ENCODE peak calls at places on chromosomes 6 and 20, in six cellular contexts. G is B cell; R is foreskin keratinocyte; W is RWPE2; O is CD4-positive, alpha-beta T cell; A is PC-3. U is an unnamed sample.

GRCh38 chr20:37364927-37365272 is 19.0 kb downstream of the SRC start:
- ATAC-seq in O (no peak), W (peak), R (no peak), G (no peak), A (peak), U (no peak)

GRCh38 chr6:6713660-6714446 is 125.3 kb downstream of the LY86 start:
- ATAC-seq in W (no peak), R (no peak), A (no peak), G (no peak), O (no peak), U (peak)

GRCh38 chr6:136921521-136921935 is 573 bp upstream of the SLC35D3 start:
- ATAC-seq in G (peak), W (peak), A (peak), O (no peak), R (peak), U (no peak)

GRCh38 chr20:62227591-62227976 is 7.5 kb upstream of the HRH3 start:
- ATAC-seq in G (no peak), O (no peak), A (peak), W (peak), R (no peak), U (no peak)

GRCh38 chr6:134175532-134176282 is 123.3 kb upstream of the SLC2A12 start:
- ATAC-seq in O (no peak), R (peak), G (no peak), A (peak), W (peak), U (peak)

GRCh38 chr6:98634569-98634968 is 199.8 kb upstream of the POU3F2 start:
- ATAC-seq in R (no peak), O (no peak), A (no peak), G (no peak), W (peak), U (no peak)

GRCh38 chr6:17931227-17931626 is 56.2 kb downstream of the KIF13A start:
- ATAC-seq in W (no peak), O (no peak), A (no peak), G (no peak), R (no peak), U (no peak)

GRCh38 chr6:139029470-139030210 is 1.1 kb downstream of the ABRACL start:
- ATAC-seq in W (peak), R (peak), A (peak), G (peak), O (peak), U (peak)

GRCh38 chr6:90095145-90095544 is 200.9 kb downstream of the GJA10 start:
- ATAC-seq in G (no peak), R (no peak), A (no peak), W (no peak), O (peak), U (no peak)

GRCh38 chr6:158686791-158687381 is 37.0 kb downstream of the SYTL3 start:
- ATAC-seq in G (peak), O (peak), W (no peak), R (peak), A (no peak), U (peak)

GRCh38 chr6:122020588-122021271 is 378.7 kb upstream of the HSF2 start:
- ATAC-seq in G (no peak), O (no peak), R (no peak), A (no peak), W (no peak), U (no peak)

GRCh38 chr6:41712651-41713103 is 22.7 kb downstream of the TFEB start:
- ATAC-seq in R (no peak), O (no peak), A (peak), G (no peak), W (peak), U (peak)

GRCh38 chr6:13368079-13368478 is 39.7 kb upstream of the TBC1D7 start:
- ATAC-seq in A (no peak), W (no peak), G (no peak), R (no peak), O (no peak), U (no peak)

GRCh38 chr6:74208239-74208638 is 512.2 kb downstream of the CD109 start:
- ATAC-seq in O (no peak), R (no peak), W (no peak), A (no peak), G (no peak), U (no peak)

GRCh38 chr6:2622683-2623082 is 128.0 kb downstream of the MYLK4 start:
- ATAC-seq in W (no peak), R (no peak), A (no peak), G (no peak), O (no peak), U (no peak)

GRCh38 chr20:20859510-20859909 is 147.1 kb upstream of the RALGAPA2 start:
- ATAC-seq in R (no peak), W (no peak), A (no peak), O (no peak), G (no peak), U (no peak)

GRCh38 chr20:20860078-20860806 is 147.8 kb upstream of the RALGAPA2 start:
- ATAC-seq in R (peak), G (no peak), O (peak), W (peak), A (peak), U (peak)

GRCh38 chr20:20869161-20869560 is 156.7 kb upstream of the RALGAPA2 start:
- ATAC-seq in W (no peak), O (no peak), G (no peak), R (no peak), A (no peak), U (no peak)

GRCh38 chr20:20864346-20865096 is 152.1 kb upstream of the RALGAPA2 start:
- ATAC-seq in A (peak), W (peak), R (no peak), G (no peak), O (no peak), U (no peak)
- TF ChIP-seq CTCF in A (peak), W (peak), R (peak), G (no peak), O (no peak), U (no peak)

DNA sequence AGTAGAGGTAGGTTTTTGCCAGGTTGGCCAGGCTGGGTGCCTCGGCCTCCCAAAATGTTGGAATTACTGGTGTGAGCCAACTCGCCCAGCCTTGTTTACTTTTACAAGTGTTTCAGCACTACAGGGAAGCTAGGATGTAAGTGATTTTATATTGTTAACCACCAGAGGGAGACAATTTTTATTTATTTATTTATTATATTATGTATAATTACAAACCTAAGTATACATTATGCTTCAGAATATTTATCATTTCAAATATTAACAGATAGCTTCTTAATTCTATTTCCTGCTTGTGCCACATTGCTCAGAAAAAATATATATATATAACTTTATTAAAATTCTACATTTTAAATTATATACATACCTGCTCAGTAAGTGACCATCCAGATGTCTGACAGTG is 9.8 kb downstream of the MMUT start:
- ATAC-seq in R (peak), W (no peak), O (no peak), A (no peak), G (no peak), U (no peak)
- TF ChIP-seq CTCF in R (peak), W (peak), O (peak), A (no peak), G (peak), U (no peak)

GRCh38 chr20:46311719-46312074 is 3.4 kb upstream of the CDH22 start:
- ATAC-seq in A (no peak), R (no peak), O (no peak), G (no peak), W (no peak), U (no peak)

GRCh38 chr20:46312945-46313861 is 4.9 kb upstream of the CDH22 start:
- ATAC-seq in W (no peak), A (no peak), G (no peak), R (no peak), O (no peak), U (no peak)

GRCh38 chr20:46311039-46311650 is 2.8 kb upstream of the CDH22 start:
- ATAC-seq in W (no peak), G (no peak), O (no peak), R (no peak), A (no peak), U (no peak)

GRCh38 chr20:46309945-46310344 is 1.6 kb upstream of the CDH22 start:
- ATAC-seq in R (no peak), A (no peak), O (no peak), W (no peak), G (no peak), U (no peak)

GRCh38 chr20:46312075-46312944 is 4.0 kb upstream of the CDH22 start:
- ATAC-seq in G (no peak), O (peak), R (no peak), A (no peak), W (no peak), U (no peak)
- TF ChIP-seq CTCF in G (no peak), O (no peak), R (peak), A (no peak), W (no peak), U (no peak)

DNA sequence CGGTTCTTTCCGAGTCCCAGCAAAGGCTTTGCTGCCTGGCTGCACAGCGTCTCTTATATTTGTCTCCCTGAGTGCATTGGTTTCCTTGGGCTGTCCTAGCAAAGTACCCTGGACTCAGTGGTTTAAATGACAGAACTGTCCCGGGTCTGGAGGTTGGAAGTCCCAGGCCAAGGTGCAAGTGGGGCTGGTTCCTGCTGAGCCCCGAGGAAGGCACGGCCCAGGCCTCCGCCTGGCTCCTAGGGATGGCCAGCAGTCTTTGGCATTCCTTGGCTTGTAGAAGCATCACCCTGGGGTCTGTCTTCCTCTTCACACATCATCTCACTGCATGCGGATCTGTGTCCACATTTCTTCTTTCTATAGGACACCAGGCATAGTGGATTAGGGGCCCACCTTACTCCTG is 64.8 kb upstream of the QKI start:
- ATAC-seq in A (no peak), R (no peak), W (no peak), O (no peak), G (no peak), U (no peak)
- TF ChIP-seq CTCF in A (no peak), R (no peak), W (no peak), O (no peak), G (no peak), U (no peak)

DNA sequence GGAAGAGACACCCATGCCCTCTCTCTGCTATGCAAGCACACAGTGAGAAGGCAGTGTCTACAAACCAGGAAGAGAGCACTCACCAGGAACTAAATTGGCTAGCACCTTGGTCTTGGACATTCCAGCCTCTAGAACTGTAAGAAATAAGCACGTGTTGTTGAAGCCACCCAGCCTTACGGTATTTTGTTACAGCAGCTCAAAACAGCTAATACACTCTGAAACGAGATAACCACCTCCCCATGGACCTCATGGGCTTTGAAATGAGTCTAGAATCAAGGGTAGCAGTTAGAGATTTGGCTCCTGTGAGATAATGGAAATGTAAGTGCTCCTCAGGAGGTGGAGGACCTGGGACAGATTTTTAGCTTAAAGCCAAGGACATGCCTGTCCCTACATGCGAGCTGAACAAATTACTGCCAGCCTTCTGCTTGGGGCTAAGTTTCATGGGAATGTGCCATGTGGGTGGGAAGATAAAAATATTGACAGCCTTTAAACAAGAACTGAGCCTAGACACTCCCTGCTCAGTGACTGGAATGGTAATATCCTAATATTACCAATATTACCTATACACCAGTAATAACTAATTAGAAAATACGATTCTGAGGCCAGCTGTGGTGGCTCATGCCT is 3.9 kb upstream of the ZNF318 start:
- ATAC-seq in W (no peak), A (no peak), O (no peak), R (no peak), G (no peak), U (no peak)
- TF ChIP-seq CTCF in W (no peak), A (no peak), O (no peak), R (no peak), G (no peak), U (no peak)

U was measured in gastroesophageal sphincter.